ENCODE peak calls at places on chromosomes 11 and 22, in eight cellular contexts. One of them, this sample, is unnamed.

GRCh38 chr11:130478204-130478701 is 29.8 kb downstream of the ADAMTS15 start:
- DNase-seq in GM23248: peak
- DNase-seq in WERI-Rb-1: no peak
- DNase-seq in ovary: peak
- DNase-seq in thoracic aorta: peak
- DNase-seq in CD8-positive, alpha-beta memory T cell: no peak
- DNase-seq in transverse colon: peak
- DNase-seq in aorta: peak
- DNase-seq in this sample: peak

GRCh38 chr11:58928691-58929090 is 10.6 kb upstream of the GLYATL1 start:
- DNase-seq in GM23248: no peak
- DNase-seq in WERI-Rb-1: no peak
- DNase-seq in ovary: no peak
- DNase-seq in thoracic aorta: no peak
- DNase-seq in CD8-positive, alpha-beta memory T cell: no peak
- DNase-seq in transverse colon: no peak
- DNase-seq in aorta: no peak
- DNase-seq in this sample: peak

GRCh38 chr11:116882386-116882785 is 45.0 kb upstream of the APOA1 start:
- DNase-seq in GM23248: peak
- DNase-seq in WERI-Rb-1: no peak
- DNase-seq in ovary: no peak
- DNase-seq in thoracic aorta: no peak
- DNase-seq in CD8-positive, alpha-beta memory T cell: no peak
- DNase-seq in transverse colon: no peak
- DNase-seq in aorta: no peak
- DNase-seq in this sample: no peak

GRCh38 chr11:112949781-112950575 is 11.2 kb upstream of the NCAM1 start:
- DNase-seq in GM23248: no peak
- DNase-seq in WERI-Rb-1: no peak
- DNase-seq in ovary: no peak
- DNase-seq in thoracic aorta: no peak
- DNase-seq in CD8-positive, alpha-beta memory T cell: no peak
- DNase-seq in transverse colon: no peak
- DNase-seq in aorta: no peak
- DNase-seq in this sample: no peak

GRCh38 chr11:91308069-91308468 is 916.5 kb upstream of the FAT3 start:
- DNase-seq in GM23248: no peak
- DNase-seq in WERI-Rb-1: no peak
- DNase-seq in ovary: no peak
- DNase-seq in thoracic aorta: no peak
- DNase-seq in CD8-positive, alpha-beta memory T cell: no peak
- DNase-seq in transverse colon: no peak
- DNase-seq in aorta: no peak
- DNase-seq in this sample: no peak

GRCh38 chr11:26572770-26573402 is 823 bp upstream of the MUC15 start:
- DNase-seq in GM23248: no peak
- DNase-seq in WERI-Rb-1: no peak
- DNase-seq in ovary: no peak
- DNase-seq in thoracic aorta: no peak
- DNase-seq in CD8-positive, alpha-beta memory T cell: no peak
- DNase-seq in transverse colon: no peak
- DNase-seq in aorta: no peak
- DNase-seq in this sample: no peak

GRCh38 chr11:36219996-36220395 is 69.2 kb downstream of the COMMD9 start:
- DNase-seq in GM23248: no peak
- DNase-seq in WERI-Rb-1: no peak
- DNase-seq in ovary: no peak
- DNase-seq in thoracic aorta: no peak
- DNase-seq in CD8-positive, alpha-beta memory T cell: no peak
- DNase-seq in transverse colon: no peak
- DNase-seq in aorta: no peak
- DNase-seq in this sample: no peak

GRCh38 chr11:27717377-27717776 is 17.1 kb upstream of the BDNF start:
- DNase-seq in GM23248: peak
- DNase-seq in WERI-Rb-1: no peak
- DNase-seq in ovary: no peak
- DNase-seq in thoracic aorta: no peak
- DNase-seq in CD8-positive, alpha-beta memory T cell: no peak
- DNase-seq in transverse colon: no peak
- DNase-seq in aorta: no peak
- DNase-seq in this sample: no peak

GRCh38 chr22:46691571-46691970 is 46.5 kb downstream of the CERK start:
- DNase-seq in GM23248: no peak
- DNase-seq in WERI-Rb-1: no peak
- DNase-seq in ovary: no peak
- DNase-seq in thoracic aorta: no peak
- DNase-seq in CD8-positive, alpha-beta memory T cell: no peak
- DNase-seq in transverse colon: no peak
- DNase-seq in aorta: no peak
- DNase-seq in this sample: no peak

GRCh38 chr22:33142282-33142681 is 84.1 kb upstream of the SYN3 start:
- DNase-seq in GM23248: no peak
- DNase-seq in WERI-Rb-1: no peak
- DNase-seq in ovary: no peak
- DNase-seq in thoracic aorta: no peak
- DNase-seq in CD8-positive, alpha-beta memory T cell: no peak
- DNase-seq in transverse colon: no peak
- DNase-seq in aorta: no peak
- DNase-seq in this sample: no peak

GRCh38 chr11:665707-666281 is 28.7 kb downstream of the DRD4 start:
- DNase-seq in GM23248: peak
- DNase-seq in WERI-Rb-1: no peak
- DNase-seq in ovary: peak
- DNase-seq in thoracic aorta: no peak
- DNase-seq in CD8-positive, alpha-beta memory T cell: no peak
- DNase-seq in transverse colon: no peak
- DNase-seq in aorta: no peak
- DNase-seq in this sample: no peak

GRCh38 chr11:2103666-2104523 is 35.3 kb downstream of the IGF2 start:
- DNase-seq in GM23248: no peak
- DNase-seq in WERI-Rb-1: no peak
- DNase-seq in ovary: no peak
- DNase-seq in thoracic aorta: no peak
- DNase-seq in CD8-positive, alpha-beta memory T cell: no peak
- DNase-seq in transverse colon: no peak
- DNase-seq in aorta: no peak
- DNase-seq in this sample: no peak

GRCh38 chr11:102761646-102762238 is 18.7 kb downstream of the MMP10 start:
- DNase-seq in GM23248: peak
- DNase-seq in WERI-Rb-1: no peak
- DNase-seq in ovary: no peak
- DNase-seq in thoracic aorta: no peak
- DNase-seq in CD8-positive, alpha-beta memory T cell: no peak
- DNase-seq in transverse colon: no peak
- DNase-seq in aorta: no peak
- DNase-seq in this sample: no peak

GRCh38 chr11:91653091-91653754 is 571.4 kb upstream of the FAT3 start:
- DNase-seq in GM23248: no peak
- DNase-seq in WERI-Rb-1: no peak
- DNase-seq in ovary: no peak
- DNase-seq in thoracic aorta: no peak
- DNase-seq in CD8-positive, alpha-beta memory T cell: no peak
- DNase-seq in transverse colon: no peak
- DNase-seq in aorta: no peak
- DNase-seq in this sample: peak

GRCh38 chr22:46582281-46582811 is 37.8 kb upstream of the GRAMD4 start:
- DNase-seq in GM23248: no peak
- DNase-seq in WERI-Rb-1: no peak
- DNase-seq in ovary: no peak
- DNase-seq in thoracic aorta: no peak
- DNase-seq in CD8-positive, alpha-beta memory T cell: no peak
- DNase-seq in transverse colon: peak
- DNase-seq in aorta: peak
- DNase-seq in this sample: peak

GRCh38 chr11:43327987-43328386 is 16.2 kb downstream of the API5 start:
- DNase-seq in GM23248: peak
- DNase-seq in WERI-Rb-1: no peak
- DNase-seq in ovary: no peak
- DNase-seq in thoracic aorta: no peak
- DNase-seq in CD8-positive, alpha-beta memory T cell: no peak
- DNase-seq in transverse colon: no peak
- DNase-seq in aorta: no peak
- DNase-seq in this sample: peak

GRCh38 chr11:64833198-64833502 is 11.3 kb downstream of the CDC42BPG start:
- DNase-seq in GM23248: no peak
- DNase-seq in WERI-Rb-1: no peak
- DNase-seq in ovary: no peak
- DNase-seq in thoracic aorta: no peak
- DNase-seq in CD8-positive, alpha-beta memory T cell: no peak
- DNase-seq in transverse colon: no peak
- DNase-seq in aorta: no peak
- DNase-seq in this sample: no peak

GRCh38 chr11:77784572-77784971 is 36.0 kb downstream of the RSF1 start:
- DNase-seq in GM23248: no peak
- DNase-seq in WERI-Rb-1: no peak
- DNase-seq in ovary: no peak
- DNase-seq in thoracic aorta: no peak
- DNase-seq in CD8-positive, alpha-beta memory T cell: no peak
- DNase-seq in transverse colon: no peak
- DNase-seq in aorta: no peak
- DNase-seq in this sample: no peak

GRCh38 chr11:36475192-36475591 is 34.9 kb downstream of the TRAF6 start:
- DNase-seq in GM23248: peak
- DNase-seq in WERI-Rb-1: no peak
- DNase-seq in ovary: no peak
- DNase-seq in thoracic aorta: no peak
- DNase-seq in CD8-positive, alpha-beta memory T cell: no peak
- DNase-seq in transverse colon: no peak
- DNase-seq in aorta: no peak
- DNase-seq in this sample: no peak

GRCh38 chr11:45543808-45544422 is 121.5 kb downstream of the CHST1 start:
- DNase-seq in GM23248: peak
- DNase-seq in WERI-Rb-1: no peak
- DNase-seq in ovary: no peak
- DNase-seq in thoracic aorta: no peak
- DNase-seq in CD8-positive, alpha-beta memory T cell: no peak
- DNase-seq in transverse colon: no peak
- DNase-seq in aorta: no peak
- DNase-seq in this sample: peak

GRCh38 chr22:37502342-37503182 is 16.4 kb upstream of the MFNG start:
- DNase-seq in GM23248: no peak
- DNase-seq in WERI-Rb-1: peak
- DNase-seq in ovary: no peak
- DNase-seq in thoracic aorta: no peak
- DNase-seq in CD8-positive, alpha-beta memory T cell: peak
- DNase-seq in transverse colon: peak
- DNase-seq in aorta: no peak
- DNase-seq in this sample: peak

GRCh38 chr11:81394324-81394723 is 1339.3 kb downstream of the FAM181B start:
- DNase-seq in GM23248: no peak
- DNase-seq in WERI-Rb-1: no peak
- DNase-seq in ovary: no peak
- DNase-seq in thoracic aorta: no peak
- DNase-seq in CD8-positive, alpha-beta memory T cell: no peak
- DNase-seq in transverse colon: no peak
- DNase-seq in aorta: no peak
- DNase-seq in this sample: no peak

GRCh38 chr22:40177738-40178416 is at the start of gene TNRC6B:
- DNase-seq in GM23248: peak
- DNase-seq in WERI-Rb-1: peak
- DNase-seq in ovary: peak
- DNase-seq in thoracic aorta: peak
- DNase-seq in CD8-positive, alpha-beta memory T cell: peak
- DNase-seq in transverse colon: peak
- DNase-seq in aorta: peak
- DNase-seq in this sample: peak

DNA sequence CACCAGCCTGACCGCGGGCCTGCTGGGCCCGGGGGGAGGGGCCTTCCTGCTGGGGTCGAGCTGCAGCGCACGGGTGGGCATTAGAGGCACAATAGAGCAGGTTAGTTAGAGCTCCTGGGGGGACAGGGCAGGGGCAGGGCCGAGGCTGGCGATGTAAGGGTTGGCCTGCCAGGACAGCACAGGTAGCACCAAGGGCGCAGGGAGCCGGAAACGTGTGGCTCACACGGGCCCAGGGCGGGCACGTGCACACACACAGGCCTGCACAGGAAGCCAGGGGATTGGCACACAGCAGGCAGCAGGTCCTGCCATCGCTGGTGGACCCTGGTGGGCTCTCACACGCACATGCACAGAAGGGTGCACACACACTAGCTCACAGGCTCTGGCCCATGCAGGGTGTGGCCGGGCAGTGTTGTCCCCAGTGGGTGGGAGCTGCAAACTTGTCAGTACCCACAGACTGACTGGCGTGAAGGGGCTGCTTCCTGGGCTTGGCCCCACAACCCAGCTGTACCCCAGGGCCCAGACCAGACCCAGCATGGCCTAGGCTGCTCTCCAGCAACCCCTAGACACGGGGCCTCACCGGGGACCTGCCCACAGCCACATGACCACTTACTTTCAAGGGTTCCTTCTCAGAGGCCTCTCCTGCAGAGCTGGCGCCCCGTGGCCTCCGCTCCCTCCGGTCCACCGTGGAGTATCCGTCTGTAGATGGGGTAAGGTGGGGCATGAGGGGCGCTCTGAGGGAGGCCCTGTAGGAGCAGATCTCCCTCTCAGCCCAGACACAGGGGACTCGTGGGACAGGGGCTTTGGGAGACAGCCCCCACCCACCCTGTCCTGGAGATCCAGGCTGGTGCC is 29.9 kb upstream of the TXNRD2 start:
- DNase-seq in GM23248: no peak
- DNase-seq in WERI-Rb-1: no peak
- DNase-seq in ovary: no peak
- DNase-seq in thoracic aorta: no peak
- DNase-seq in CD8-positive, alpha-beta memory T cell: peak
- DNase-seq in transverse colon: no peak
- DNase-seq in aorta: no peak
- DNase-seq in this sample: no peak
- H3K27ac ChIP-seq in GM23248: no peak
- H3K27ac ChIP-seq in WERI-Rb-1: peak
- H3K27ac ChIP-seq in ovary: no peak
- H3K27ac ChIP-seq in thoracic aorta: no peak
- H3K27ac ChIP-seq in CD8-positive, alpha-beta memory T cell: no peak
- H3K27ac ChIP-seq in transverse colon: no peak
- H3K27ac ChIP-seq in aorta: no peak
- H3K27ac ChIP-seq in this sample: no peak

GRCh38 chr22:27982106-27982505 is 63.0 kb upstream of the PITPNB start:
- DNase-seq in GM23248: no peak
- DNase-seq in WERI-Rb-1: no peak
- DNase-seq in ovary: no peak
- DNase-seq in thoracic aorta: no peak
- DNase-seq in CD8-positive, alpha-beta memory T cell: no peak
- DNase-seq in transverse colon: no peak
- DNase-seq in aorta: no peak
- DNase-seq in this sample: no peak
- H3K27ac ChIP-seq in GM23248: no peak
- H3K27ac ChIP-seq in WERI-Rb-1: no peak
- H3K27ac ChIP-seq in ovary: no peak
- H3K27ac ChIP-seq in thoracic aorta: no peak
- H3K27ac ChIP-seq in CD8-positive, alpha-beta memory T cell: no peak
- H3K27ac ChIP-seq in transverse colon: no peak
- H3K27ac ChIP-seq in aorta: no peak
- H3K27ac ChIP-seq in this sample: no peak

GRCh38 chr11:66126808-66127555 is 56.9 kb downstream of the PACS1 start:
- DNase-seq in GM23248: peak
- DNase-seq in WERI-Rb-1: no peak
- DNase-seq in ovary: peak
- DNase-seq in thoracic aorta: peak
- DNase-seq in CD8-positive, alpha-beta memory T cell: peak
- DNase-seq in transverse colon: peak
- DNase-seq in aorta: peak
- DNase-seq in this sample: peak
- H3K27ac ChIP-seq in GM23248: peak
- H3K27ac ChIP-seq in WERI-Rb-1: no peak
- H3K27ac ChIP-seq in ovary: peak
- H3K27ac ChIP-seq in thoracic aorta: peak
- H3K27ac ChIP-seq in CD8-positive, alpha-beta memory T cell: no peak
- H3K27ac ChIP-seq in transverse colon: peak
- H3K27ac ChIP-seq in aorta: no peak
- H3K27ac ChIP-seq in this sample: peak

GRCh38 chr11:70204466-70204799 is 1.3 kb downstream of the FADD start:
- DNase-seq in GM23248: no peak
- DNase-seq in WERI-Rb-1: no peak
- DNase-seq in ovary: no peak
- DNase-seq in thoracic aorta: no peak
- DNase-seq in CD8-positive, alpha-beta memory T cell: no peak
- DNase-seq in transverse colon: no peak
- DNase-seq in aorta: no peak
- DNase-seq in this sample: peak
- H3K27ac ChIP-seq in GM23248: peak
- H3K27ac ChIP-seq in WERI-Rb-1: peak
- H3K27ac ChIP-seq in ovary: no peak
- H3K27ac ChIP-seq in thoracic aorta: peak
- H3K27ac ChIP-seq in CD8-positive, alpha-beta memory T cell: peak
- H3K27ac ChIP-seq in transverse colon: peak
- H3K27ac ChIP-seq in aorta: no peak
- H3K27ac ChIP-seq in this sample: peak